ENCODE peak calls at places on chromosome 5, in five cellular contexts. C is GM06990, L is A549, R is epithelial cell of esophagus, K is ovary. E is an unnamed sample.

GRCh38 chr5:14164764-14165163 is 21.6 kb downstream of the TRIO start:
- DNase-seq in R (peak; percentile 34), C (no peak), L (no peak), K (no peak), E (no peak)

GRCh38 chr5:74865293-74865798 is 841 bp downstream of the FAM169A start:
- DNase-seq in K (no peak), C (no peak), R (peak; percentile 10), L (no peak), E (no peak)

GRCh38 chr5:96582343-96582742 is 79.8 kb upstream of the CAST start:
- DNase-seq in K (no peak), R (peak; percentile 61), L (no peak), C (no peak), E (no peak)

GRCh38 chr5:170963521-170963920 is 101.7 kb downstream of the RANBP17 start:
- DNase-seq in K (no peak), R (no peak), C (no peak), L (no peak), E (peak; percentile 62)

GRCh38 chr5:32443145-32443540 is 1.4 kb downstream of the ZFR start:
- DNase-seq in L (no peak), R (peak; percentile 36), K (no peak), C (no peak), E (peak; percentile 46)

GRCh38 chr5:74938250-74938649 is 72.1 kb upstream of the FAM169A start:
- DNase-seq in C (no peak), R (no peak), K (no peak), L (no peak), E (peak; percentile 46)

GRCh38 chr5:137888489-137888874 is 775 bp upstream of the PKD2L2 start:
- DNase-seq in R (no peak), L (no peak), C (no peak), K (no peak), E (no peak)

GRCh38 chr5:126007841-126008240 is 415.4 kb upstream of the GRAMD2B start:
- DNase-seq in K (no peak), L (no peak), C (no peak), R (no peak), E (peak; percentile 81)

GRCh38 chr5:68730220-68731010 is 363.4 kb upstream of the SLC30A5 start:
- DNase-seq in C (no peak), K (peak; percentile 34), L (no peak), R (peak; percentile 36), E (peak; percentile 91)

GRCh38 chr5:157323107-157323706 is 57.3 kb downstream of the CYFIP2 start:
- DNase-seq in C (no peak), K (no peak), R (no peak), L (no peak), E (no peak)

GRCh38 chr5:111364992-111365391 is 140.8 kb downstream of the CAMK4 start:
- DNase-seq in R (peak; percentile 39), C (no peak), K (no peak), L (no peak), E (peak; percentile 28)

GRCh38 chr5:94847019-94847418 is 228.6 kb downstream of the SLF1 start:
- DNase-seq in R (no peak), K (no peak), L (no peak), C (no peak), E (no peak)

GRCh38 chr5:921456-921855 is 28.8 kb downstream of the TRIP13 start:
- DNase-seq in K (no peak), L (no peak), R (no peak), C (no peak), E (no peak)

GRCh38 chr5:91419571-91420537 is 36.7 kb upstream of the ARRDC3 start:
- DNase-seq in K (peak; percentile 60), R (peak; percentile 67), C (no peak), L (peak; percentile 26), E (peak; percentile 81)

GRCh38 chr5:31193591-31194457 is at the start of gene CDH6:
- DNase-seq in K (no peak), R (peak; percentile 22), L (peak; percentile 30), C (no peak), E (peak; percentile 43)

GRCh38 chr5:37248387-37248969 is 698 bp downstream of the CPLANE1 start:
- DNase-seq in C (no peak), R (peak; percentile 19), L (no peak), K (no peak), E (peak; percentile 23)

GRCh38 chr5:45680950-45681349 is 15.2 kb downstream of the HCN1 start:
- DNase-seq in C (no peak), R (no peak), L (no peak), K (no peak), E (no peak)

GRCh38 chr5:61624553-61624952 is 292.5 kb downstream of the ZSWIM6 start:
- DNase-seq in L (no peak), R (no peak), K (no peak), C (no peak), E (no peak)

GRCh38 chr5:61626639-61627282 is 294.7 kb downstream of the ZSWIM6 start:
- DNase-seq in C (peak; percentile 13), R (no peak), K (no peak), L (no peak), E (no peak)

GRCh38 chr5:61625682-61626620 is 293.9 kb downstream of the ZSWIM6 start:
- DNase-seq in C (peak; percentile 58), K (peak; percentile 61), L (peak; percentile 68), R (peak; percentile 44), E (peak; percentile 23)

GRCh38 chr5:61623401-61624069 is 291.5 kb downstream of the ZSWIM6 start:
- DNase-seq in R (no peak), K (no peak), L (peak; percentile 54), C (no peak), E (peak; percentile 37)

DNA sequence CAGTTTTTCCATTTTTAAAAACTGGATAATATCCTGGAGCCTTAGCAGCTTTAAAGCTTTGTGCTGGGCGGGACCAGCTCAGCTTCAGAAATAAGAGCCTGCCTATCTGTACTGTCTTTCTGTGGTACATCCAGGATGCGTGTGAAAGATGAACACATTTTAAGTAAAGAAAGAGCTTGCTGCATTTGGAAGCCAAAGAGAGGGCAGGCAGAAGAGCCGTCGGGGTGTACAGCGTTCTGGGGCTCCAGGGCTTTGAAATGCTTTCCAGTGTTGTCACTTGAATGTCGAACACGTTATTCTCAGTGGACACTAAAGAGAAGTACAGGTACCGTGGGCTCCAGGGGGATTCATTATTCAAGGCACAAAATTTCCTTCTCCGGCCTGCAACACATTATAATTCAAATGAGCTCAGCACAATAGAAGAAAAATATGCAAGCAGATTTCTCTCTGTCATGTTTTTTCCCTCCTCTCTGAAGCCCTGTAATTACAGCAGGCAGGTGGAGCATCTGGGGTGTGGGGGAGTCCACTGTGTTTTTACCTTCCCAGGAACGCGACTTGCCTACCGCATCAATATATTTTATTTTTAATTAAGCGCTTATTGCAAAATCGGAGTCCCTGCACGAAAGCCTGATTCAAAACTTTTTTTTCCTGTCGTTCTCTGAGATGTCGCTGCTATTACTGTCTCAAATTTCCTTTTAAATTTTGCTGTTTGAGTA is 293.1 kb downstream of the ZSWIM6 start:
- DNase-seq in R (no peak), C (no peak), K (no peak), L (no peak), E (no peak)
- H3K4me3 ChIP-seq in R (peak overlapping the region; percentile 45), C (no peak overlapping the region), K (peak overlapping the region; percentile 47), L (peak overlapping the region; percentile 54), E (peak overlapping the region; percentile 71)

GRCh38 chr5:80033513-80033912 is 1.6 kb upstream of the THBS4 start:
- DNase-seq in K (no peak), C (no peak), L (no peak), R (peak; percentile 28), E (no peak)

GRCh38 chr5:80036621-80037020 is 1.5 kb downstream of the THBS4 start:
- DNase-seq in R (no peak), L (no peak), K (no peak), C (no peak), E (no peak)

GRCh38 chr5:80035839-80036238 is 691 bp downstream of the THBS4 start:
- DNase-seq in K (no peak), L (no peak), R (no peak), C (no peak), E (no peak)

GRCh38 chr5:80034559-80034958 is 589 bp upstream of the THBS4 start:
- DNase-seq in C (no peak), L (no peak), K (no peak), R (no peak), E (no peak)

GRCh38 chr5:80034962-80035821 is at the start of gene THBS4:
- DNase-seq in K (no peak), R (no peak), L (no peak), C (peak; percentile 3), E (no peak)
- H3K4me3 ChIP-seq in K (no peak within 1 kb of the TSS), R (no peak within 1 kb of the TSS), L (no peak within 1 kb of the TSS), C (no peak within 1 kb of the TSS), E (no peak within 1 kb of the TSS)

GRCh38 chr5:55033568-55033967 is 9.5 kb downstream of the GZMK start:
- DNase-seq in K (no peak), R (no peak), L (no peak), C (no peak), E (peak; percentile 56)

GRCh38 chr5:55027589-55027988 is 3.5 kb downstream of the GZMK start:
- DNase-seq in R (no peak), L (no peak), K (no peak), C (no peak), E (no peak)

GRCh38 chr5:55030676-55031445 is 6.8 kb downstream of the GZMK start:
- DNase-seq in R (no peak), K (no peak), C (no peak), L (no peak), E (peak; percentile 48)

GRCh38 chr5:55031492-55031891 is 7.4 kb downstream of the GZMK start:
- DNase-seq in L (no peak), R (no peak), C (no peak), K (no peak), E (peak; percentile 36)

GRCh38 chr5:55030220-55030619 is 6.2 kb downstream of the GZMK start:
- DNase-seq in R (no peak), L (no peak), C (no peak), K (no peak), E (peak; percentile 62)
- H3K4me3 ChIP-seq in R (no peak overlapping the region), L (no peak overlapping the region), C (no peak overlapping the region), K (no peak overlapping the region), E (no peak overlapping the region)

GRCh38 chr5:87110721-87111120 is 157.0 kb upstream of the RASA1 start:
- DNase-seq in L (no peak), C (no peak), K (no peak), R (peak; percentile 50), E (no peak)

GRCh38 chr5:87114631-87115030 is 153.1 kb upstream of the RASA1 start:
- DNase-seq in K (no peak), L (no peak), C (no peak), R (peak; percentile 31), E (no peak)

GRCh38 chr5:87116821-87117512 is 150.7 kb upstream of the RASA1 start:
- DNase-seq in R (peak; percentile 42), K (no peak), L (no peak), C (peak; percentile 74), E (no peak)

GRCh38 chr5:87115839-87116364 is 151.8 kb upstream of the RASA1 start:
- DNase-seq in C (no peak), R (no peak), K (no peak), L (no peak), E (no peak)

DNA sequence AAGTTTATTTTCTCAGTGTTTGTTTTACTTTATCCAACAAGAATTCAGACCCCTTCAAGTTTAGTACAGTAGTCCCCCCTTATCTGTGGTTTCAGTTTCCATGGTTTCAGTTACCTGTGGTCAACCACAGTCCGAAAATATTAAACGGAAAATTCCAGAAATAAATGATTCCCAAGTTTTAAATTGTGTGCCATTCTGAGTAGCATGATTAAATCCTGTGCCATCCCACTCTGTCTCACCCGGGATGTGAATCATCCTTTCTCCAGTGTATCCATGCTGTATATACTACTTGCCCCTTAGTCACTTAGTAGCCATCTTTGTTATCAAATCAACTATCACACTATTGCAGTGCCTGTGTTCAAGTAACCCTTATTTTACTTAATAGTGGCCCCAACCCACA is 153.8 kb upstream of the RASA1 start:
- DNase-seq in R (peak; percentile 85), K (no peak), C (no peak), L (no peak), E (peak; percentile 51)
- H3K4me3 ChIP-seq in R (no peak overlapping the region), K (no peak overlapping the region), C (no peak overlapping the region), L (no peak overlapping the region), E (no peak overlapping the region)